ENCODE peak calls at places on chromosomes 12 and 14, in eight cellular contexts. One of them, this sample, is unnamed. For H3K4me1, the result is how much of the 10 kb centered on the place peaks cover.

GRCh38 chr12:62537544-62537943 is 70.9 kb downstream of the MON2 start:
- DNase-seq in ovary: peak
- DNase-seq in A549: no peak
- DNase-seq in K562: no peak
- DNase-seq in sigmoid colon: no peak
- DNase-seq in H1: no peak
- DNase-seq in stomach: peak
- DNase-seq in suprapubic skin: no peak
- DNase-seq in this sample: no peak

GRCh38 chr14:40599726-40600125 is 1007.0 kb upstream of the LRFN5 start:
- DNase-seq in ovary: no peak
- DNase-seq in A549: no peak
- DNase-seq in K562: no peak
- DNase-seq in sigmoid colon: no peak
- DNase-seq in H1: no peak
- DNase-seq in stomach: no peak
- DNase-seq in suprapubic skin: no peak
- DNase-seq in this sample: no peak

GRCh38 chr14:103628684-103629502 is at the start of gene KLC1:
- DNase-seq in ovary: peak
- DNase-seq in A549: peak
- DNase-seq in K562: peak
- DNase-seq in sigmoid colon: peak
- DNase-seq in H1: no peak
- DNase-seq in stomach: peak
- DNase-seq in suprapubic skin: peak
- DNase-seq in this sample: peak

GRCh38 chr14:92990456-92991430 is 67.8 kb downstream of the CHGA start:
- DNase-seq in ovary: peak
- DNase-seq in A549: no peak
- DNase-seq in K562: no peak
- DNase-seq in sigmoid colon: no peak
- DNase-seq in H1: no peak
- DNase-seq in stomach: no peak
- DNase-seq in suprapubic skin: no peak
- DNase-seq in this sample: no peak

GRCh38 chr12:110639336-110640178 is 25.6 kb downstream of the TCTN1 start:
- DNase-seq in ovary: no peak
- DNase-seq in A549: no peak
- DNase-seq in K562: no peak
- DNase-seq in sigmoid colon: no peak
- DNase-seq in H1: no peak
- DNase-seq in stomach: no peak
- DNase-seq in suprapubic skin: no peak
- DNase-seq in this sample: no peak

GRCh38 chr12:94832780-94833760 is 170.4 kb downstream of the NDUFA12 start:
- DNase-seq in ovary: peak
- DNase-seq in A549: no peak
- DNase-seq in K562: no peak
- DNase-seq in sigmoid colon: no peak
- DNase-seq in H1: peak
- DNase-seq in stomach: no peak
- DNase-seq in suprapubic skin: no peak
- DNase-seq in this sample: no peak

GRCh38 chr12:124680863-124681778 is 113.7 kb upstream of the NCOR2 start:
- DNase-seq in ovary: no peak
- DNase-seq in A549: peak
- DNase-seq in K562: peak
- DNase-seq in sigmoid colon: no peak
- DNase-seq in H1: peak
- DNase-seq in stomach: no peak
- DNase-seq in suprapubic skin: no peak
- DNase-seq in this sample: no peak

GRCh38 chr12:8038659-8039114 is 6.2 kb downstream of the FOXJ2 start:
- DNase-seq in ovary: peak
- DNase-seq in A549: no peak
- DNase-seq in K562: peak
- DNase-seq in sigmoid colon: peak
- DNase-seq in H1: no peak
- DNase-seq in stomach: peak
- DNase-seq in suprapubic skin: no peak
- DNase-seq in this sample: peak

GRCh38 chr14:63375772-63376171 is 57.0 kb upstream of the GPHB5 start:
- DNase-seq in ovary: no peak
- DNase-seq in A549: no peak
- DNase-seq in K562: no peak
- DNase-seq in sigmoid colon: no peak
- DNase-seq in H1: no peak
- DNase-seq in stomach: no peak
- DNase-seq in suprapubic skin: no peak
- DNase-seq in this sample: no peak

DNA sequence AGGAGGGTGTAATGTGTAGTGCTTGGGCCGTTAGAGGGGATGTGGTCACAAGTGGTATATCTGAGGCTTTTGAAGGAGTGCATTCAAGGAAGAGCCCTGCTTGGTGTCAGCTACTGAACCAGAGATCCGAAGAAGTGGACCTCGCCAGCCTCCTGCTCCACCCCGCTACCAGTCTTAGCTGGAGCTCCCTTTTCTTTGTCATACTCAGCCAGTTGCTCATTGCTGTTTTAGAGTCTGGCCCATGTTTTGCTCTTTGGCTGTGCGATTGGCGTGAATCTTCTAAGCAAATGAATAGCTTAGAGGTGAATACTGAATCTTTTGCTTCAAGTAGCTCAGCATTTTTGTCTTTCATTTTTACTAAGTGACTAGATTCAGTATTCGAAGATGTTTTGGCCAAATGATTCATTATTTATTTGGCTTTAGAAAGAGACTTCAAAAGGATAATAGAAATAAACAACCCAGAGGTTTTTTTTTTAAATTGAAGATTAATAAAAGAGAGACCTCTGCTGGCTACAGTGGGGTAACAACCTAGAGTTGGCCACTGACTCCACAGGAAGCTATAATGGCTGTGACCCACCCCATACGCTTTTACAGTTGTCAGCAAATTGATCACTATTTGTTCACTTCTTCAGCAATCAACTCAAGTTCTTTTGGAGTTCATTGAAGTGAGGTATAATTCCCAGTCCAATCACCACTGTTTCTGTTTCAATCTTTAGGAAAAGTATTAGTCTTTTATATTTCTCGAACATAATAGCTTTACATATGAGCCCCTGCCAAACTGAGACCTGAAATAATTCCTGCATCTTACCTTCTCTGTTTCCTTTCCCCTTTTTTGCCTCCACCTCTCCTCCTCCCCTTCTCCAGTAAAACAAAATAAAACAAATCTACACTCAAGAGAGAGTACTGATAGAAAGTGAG is 19.9 kb downstream of the CDKN1B start:
- DNase-seq in ovary: no peak
- DNase-seq in A549: peak
- DNase-seq in K562: peak
- DNase-seq in sigmoid colon: no peak
- DNase-seq in H1: no peak
- DNase-seq in stomach: no peak
- DNase-seq in suprapubic skin: no peak
- DNase-seq in this sample: peak
- TF ChIP-seq EP300 in ovary: no peak
- TF ChIP-seq EP300 in A549: no peak
- TF ChIP-seq EP300 in K562: no peak
- TF ChIP-seq EP300 in sigmoid colon: no peak
- TF ChIP-seq EP300 in H1: no peak
- TF ChIP-seq EP300 in stomach: no peak
- TF ChIP-seq EP300 in suprapubic skin: no peak
- TF ChIP-seq EP300 in this sample: no peak

GRCh38 chr14:77086951-77087350 is 11.1 kb upstream of the CIPC start:
- DNase-seq in ovary: no peak
- DNase-seq in A549: no peak
- DNase-seq in K562: no peak
- DNase-seq in sigmoid colon: no peak
- DNase-seq in H1: no peak
- DNase-seq in stomach: no peak
- DNase-seq in suprapubic skin: no peak
- DNase-seq in this sample: no peak

GRCh38 chr14:77086017-77086727 is 11.9 kb upstream of the CIPC start:
- DNase-seq in ovary: no peak
- DNase-seq in A549: no peak
- DNase-seq in K562: no peak
- DNase-seq in sigmoid colon: no peak
- DNase-seq in H1: no peak
- DNase-seq in stomach: no peak
- DNase-seq in suprapubic skin: no peak
- DNase-seq in this sample: no peak

GRCh38 chr14:77088645-77089044 is 9.4 kb upstream of the CIPC start:
- DNase-seq in ovary: no peak
- DNase-seq in A549: no peak
- DNase-seq in K562: no peak
- DNase-seq in sigmoid colon: no peak
- DNase-seq in H1: no peak
- DNase-seq in stomach: no peak
- DNase-seq in suprapubic skin: no peak
- DNase-seq in this sample: no peak

GRCh38 chr14:77087631-77088030 is 10.4 kb upstream of the CIPC start:
- DNase-seq in ovary: no peak
- DNase-seq in A549: no peak
- DNase-seq in K562: no peak
- DNase-seq in sigmoid colon: no peak
- DNase-seq in H1: no peak
- DNase-seq in stomach: no peak
- DNase-seq in suprapubic skin: no peak
- DNase-seq in this sample: no peak

DNA sequence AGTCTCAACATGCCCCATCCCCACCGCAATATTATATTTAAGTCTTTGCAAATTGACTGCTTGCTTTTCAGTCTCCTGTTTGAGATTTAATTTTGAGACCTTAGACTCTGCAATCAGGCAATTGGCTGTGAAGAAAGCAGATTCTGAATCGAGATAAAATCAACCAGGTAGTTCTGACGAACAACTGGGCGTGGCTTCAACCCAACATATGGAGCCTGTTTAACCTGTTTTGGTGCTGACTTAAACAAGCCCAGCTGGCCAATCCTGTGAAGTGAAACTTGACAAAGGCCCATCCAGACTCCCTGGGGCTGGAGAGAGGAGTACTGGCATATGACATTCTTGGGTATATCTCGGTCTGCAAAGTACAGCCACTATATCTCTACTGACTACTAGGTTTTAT is 9.8 kb upstream of the CIPC start:
- DNase-seq in ovary: no peak
- DNase-seq in A549: no peak
- DNase-seq in K562: no peak
- DNase-seq in sigmoid colon: no peak
- DNase-seq in H1: peak
- DNase-seq in stomach: peak
- DNase-seq in suprapubic skin: no peak
- DNase-seq in this sample: peak
- H3K4me1 ChIP-seq in ovary: under half
- H3K4me1 ChIP-seq in A549: under half
- H3K4me1 ChIP-seq in K562: under half
- H3K4me1 ChIP-seq in sigmoid colon: under half
- H3K4me1 ChIP-seq in H1: under half
- H3K4me1 ChIP-seq in stomach: under half
- H3K4me1 ChIP-seq in suprapubic skin: under half
- H3K4me1 ChIP-seq in this sample: under half

GRCh38 chr12:14771651-14772137 is 31.6 kb downstream of the WBP11 start:
- DNase-seq in ovary: no peak
- DNase-seq in A549: no peak
- DNase-seq in K562: no peak
- DNase-seq in sigmoid colon: no peak
- DNase-seq in H1: no peak
- DNase-seq in stomach: no peak
- DNase-seq in suprapubic skin: no peak
- DNase-seq in this sample: no peak

GRCh38 chr12:14768823-14769405 is 34.4 kb downstream of the WBP11 start:
- DNase-seq in ovary: peak
- DNase-seq in A549: no peak
- DNase-seq in K562: no peak
- DNase-seq in sigmoid colon: peak
- DNase-seq in H1: no peak
- DNase-seq in stomach: peak
- DNase-seq in suprapubic skin: no peak
- DNase-seq in this sample: peak

GRCh38 chr12:14769837-14770494 is 33.3 kb downstream of the WBP11 start:
- DNase-seq in ovary: peak
- DNase-seq in A549: peak
- DNase-seq in K562: no peak
- DNase-seq in sigmoid colon: peak
- DNase-seq in H1: peak
- DNase-seq in stomach: peak
- DNase-seq in suprapubic skin: peak
- DNase-seq in this sample: peak

GRCh38 chr12:14769462-14769836 is 33.8 kb downstream of the WBP11 start:
- DNase-seq in ovary: peak
- DNase-seq in A549: peak
- DNase-seq in K562: no peak
- DNase-seq in sigmoid colon: peak
- DNase-seq in H1: no peak
- DNase-seq in stomach: peak
- DNase-seq in suprapubic skin: peak
- DNase-seq in this sample: peak

DNA sequence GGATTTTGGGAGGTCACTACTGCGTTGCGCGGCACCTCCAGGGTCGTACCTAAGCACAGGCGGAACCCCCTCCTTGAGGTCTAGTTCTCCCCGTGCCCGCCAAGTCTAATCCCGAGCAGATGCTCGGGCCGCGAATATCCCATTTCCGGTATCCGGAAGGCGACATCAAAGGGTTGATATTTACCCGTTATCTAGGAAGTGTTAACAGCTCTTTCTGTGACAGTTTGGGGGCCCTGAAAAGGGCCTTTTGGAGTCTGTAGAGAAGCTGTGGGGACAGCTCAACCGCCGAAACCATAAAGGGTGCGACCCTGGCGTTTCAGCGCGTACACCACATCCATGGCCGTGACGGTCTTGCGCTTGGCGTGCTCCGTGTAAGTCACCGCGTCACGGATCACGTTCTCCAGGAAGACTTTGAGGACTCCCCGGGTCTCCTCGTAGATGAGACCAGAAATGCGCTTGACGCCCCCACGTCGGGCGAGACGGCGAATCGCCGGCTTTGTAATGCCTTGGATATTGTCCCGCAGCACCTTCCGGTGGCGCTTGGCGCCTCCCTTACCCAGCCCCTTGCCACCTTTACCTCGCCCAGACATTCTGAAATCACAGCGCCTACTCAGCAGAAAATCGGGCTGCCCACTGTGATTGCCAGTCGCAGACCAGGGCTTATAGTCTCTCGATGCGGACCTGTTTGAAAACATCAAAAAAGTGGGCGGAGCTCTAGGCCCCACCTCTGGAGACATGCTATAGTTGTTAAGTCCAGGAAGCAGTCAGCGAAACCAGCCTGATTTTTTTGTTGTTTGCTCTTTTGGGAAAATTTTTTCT is 32.6 kb downstream of the WBP11 start:
- DNase-seq in ovary: peak
- DNase-seq in A549: peak
- DNase-seq in K562: no peak
- DNase-seq in sigmoid colon: peak
- DNase-seq in H1: peak
- DNase-seq in stomach: peak
- DNase-seq in suprapubic skin: peak
- DNase-seq in this sample: peak
- TF ChIP-seq POLR2A in ovary: peak
- TF ChIP-seq POLR2A in A549: peak
- TF ChIP-seq POLR2A in K562: no peak
- TF ChIP-seq POLR2A in sigmoid colon: peak
- TF ChIP-seq POLR2A in H1: peak
- TF ChIP-seq POLR2A in stomach: no peak
- TF ChIP-seq POLR2A in suprapubic skin: peak
- TF ChIP-seq POLR2A in this sample: peak

GRCh38 chr14:54133896-54134295 is 177.3 kb upstream of the BMP4 start:
- DNase-seq in ovary: no peak
- DNase-seq in A549: peak
- DNase-seq in K562: no peak
- DNase-seq in sigmoid colon: no peak
- DNase-seq in H1: no peak
- DNase-seq in stomach: no peak
- DNase-seq in suprapubic skin: no peak
- DNase-seq in this sample: no peak
- TF ChIP-seq EP300 in ovary: no peak
- TF ChIP-seq EP300 in A549: no peak
- TF ChIP-seq EP300 in K562: no peak
- TF ChIP-seq EP300 in sigmoid colon: no peak
- TF ChIP-seq EP300 in H1: no peak
- TF ChIP-seq EP300 in stomach: no peak
- TF ChIP-seq EP300 in suprapubic skin: no peak
- TF ChIP-seq EP300 in this sample: no peak